ENCODE peak calls at places on chromosomes 3 and 15, in seven cellular contexts. F is dorsolateral prefrontal cortex; E is ELF-1; J is stromal cell of bone marrow; D is fibroblast of the aortic adventitia; G is T-helper 1 cell; P is CD8-positive, alpha-beta T cell. H is an unnamed sample.

GRCh38 chr15:33699691-33700447 is 268.4 kb upstream of the CHRM5 start:
- DNase-seq in G (no peak), E (no peak), F (no peak), D (peak), P (no peak), J (no peak), H (peak)

GRCh38 chr15:52749250-52749649 is 40.9 kb downstream of the ONECUT1 start:
- DNase-seq in G (no peak), D (no peak), P (no peak), J (no peak), F (no peak), E (no peak), H (no peak)

GRCh38 chr3:183298708-183299153 is 45.7 kb downstream of the B3GNT5 start:
- DNase-seq in P (no peak), J (peak), E (peak), D (peak), G (no peak), F (peak), H (peak)

GRCh38 chr3:31491660-31492059 is 41.1 kb upstream of the STT3B start:
- DNase-seq in E (no peak), F (no peak), G (no peak), P (no peak), D (no peak), J (no peak), H (no peak)

GRCh38 chr3:41174703-41174964 is 24.7 kb upstream of the CTNNB1 start:
- DNase-seq in E (no peak), J (no peak), G (no peak), P (no peak), D (no peak), F (no peak), H (no peak)

GRCh38 chr3:101833446-101833974 is 15.8 kb upstream of the NFKBIZ start:
- DNase-seq in G (no peak), P (no peak), J (no peak), F (no peak), E (no peak), D (no peak), H (no peak)

GRCh38 chr3:21551019-21551418 is 200.0 kb downstream of the ZNF385D start:
- DNase-seq in F (no peak), J (no peak), P (no peak), E (peak), D (peak), G (no peak), H (peak)

GRCh38 chr3:8554725-8555621 is 53.4 kb downstream of the LMCD1 start:
- DNase-seq in E (peak), G (no peak), D (peak), J (peak), P (no peak), F (no peak), H (peak)

GRCh38 chr3:8589880-8590556 is 54.6 kb downstream of the SSUH2 start:
- DNase-seq in F (no peak), P (no peak), G (no peak), J (no peak), D (peak), E (no peak), H (peak)

GRCh38 chr15:72836676-72837325 is 53.2 kb upstream of the ADPGK start:
- DNase-seq in J (no peak), P (no peak), G (no peak), E (no peak), F (no peak), D (no peak), H (no peak)

GRCh38 chr3:11629716-11630115 is 14.0 kb downstream of the VGLL4 start:
- DNase-seq in E (no peak), F (no peak), J (peak), G (no peak), D (peak), P (no peak), H (no peak)

GRCh38 chr3:189401196-189401595 is 229.4 kb downstream of the TPRG1 start:
- DNase-seq in P (no peak), G (no peak), E (no peak), F (no peak), J (no peak), D (no peak), H (no peak)

GRCh38 chr15:39304201-39304841 is 276.6 kb upstream of the THBS1 start:
- DNase-seq in D (peak), J (no peak), P (no peak), G (no peak), E (no peak), F (no peak), H (no peak)

GRCh38 chr3:78406396-78406795 is 1361.4 kb downstream of the ROBO1 start:
- DNase-seq in P (no peak), G (no peak), J (no peak), D (no peak), E (no peak), F (no peak), H (no peak)

GRCh38 chr3:53996153-53996861 is 104.6 kb upstream of the SELENOK start:
- DNase-seq in F (no peak), D (no peak), J (no peak), P (no peak), G (no peak), E (peak), H (no peak)

GRCh38 chr3:25094932-25095690 is 333.0 kb upstream of the RARB start:
- DNase-seq in G (no peak), E (no peak), D (no peak), J (no peak), P (no peak), F (no peak), H (peak)